ENCODE peak calls at places on chromosomes 1 and 21, in four cellular contexts. Q is germinal center, I is fibroblast of the aortic adventitia, B is heart right ventricle. E is an unnamed sample.

GRCh38 chr1:75265792-75266191 is 131.6 kb downstream of the LHX8 start:
- DNase-seq in Q (peak), I (peak), B (no peak), E (no peak)

GRCh38 chr1:223199094-223199647 is 56.1 kb upstream of the TLR5 start:
- DNase-seq in Q (no peak), I (peak), B (no peak), E (no peak)

GRCh38 chr1:20729155-20729931 is 3.2 kb downstream of the SH2D5 start:
- DNase-seq in Q (no peak), I (no peak), B (no peak), E (no peak)

GRCh38 chr1:209433649-209434031 is 149.9 kb upstream of the CAMK1G start:
- DNase-seq in Q (no peak), I (no peak), B (no peak), E (no peak)

GRCh38 chr1:113990541-113990940 is 11.3 kb downstream of the OLFML3 start:
- DNase-seq in Q (no peak), I (no peak), B (no peak), E (no peak)

GRCh38 chr1:25566186-25566729 is 22.9 kb downstream of the LDLRAP1 start:
- DNase-seq in Q (no peak), I (no peak), B (no peak), E (no peak)

GRCh38 chr1:3598051-3598471 is 13.2 kb downstream of the MEGF6 start:
- DNase-seq in Q (no peak), I (peak), B (peak), E (peak)

GRCh38 chr21:39676054-39676771 is 63.5 kb downstream of the B3GALT5 start:
- DNase-seq in Q (no peak), I (peak), B (peak), E (no peak)

GRCh38 chr1:213122514-213122929 is 71.5 kb downstream of the RPS6KC1 start:
- DNase-seq in Q (no peak), I (peak), B (no peak), E (no peak)

GRCh38 chr1:27296773-27297214 is 25.2 kb upstream of the TMEM222 start:
- DNase-seq in Q (peak), I (peak), B (peak), E (peak)

GRCh38 chr1:169487561-169487960 is 1.8 kb upstream of the SLC19A2 start:
- DNase-seq in Q (no peak), I (no peak), B (no peak), E (no peak)

GRCh38 chr1:209398330-209398991 is 185.1 kb upstream of the CAMK1G start:
- DNase-seq in Q (no peak), I (peak), B (peak), E (no peak)

GRCh38 chr1:34985063-34985770 is at the start of gene TMEM35B:
- DNase-seq in Q (peak), I (peak), B (peak), E (peak)

GRCh38 chr1:22257286-22258275 is 114.7 kb upstream of the WNT4 start:
- DNase-seq in Q (no peak), I (no peak), B (no peak), E (peak)

GRCh38 chr21:16709866-16710550 is 802.8 kb upstream of the CXADR start:
- DNase-seq in Q (no peak), I (peak), B (peak), E (no peak)

GRCh38 chr1:175824079-175824478 is 80.7 kb upstream of the TNR start:
- DNase-seq in Q (no peak), I (no peak), B (peak), E (no peak)

GRCh38 chr1:183267646-183268431 is 81.8 kb downstream of the LAMC2 start:
- DNase-seq in Q (no peak), I (peak), B (no peak), E (no peak)

GRCh38 chr1:113429461-113430153 is 39.3 kb downstream of the MAGI3 start:
- DNase-seq in Q (no peak), I (peak), B (peak), E (no peak)

GRCh38 chr21:46122241-46122671 is 24.3 kb downstream of the COL6A2 start:
- DNase-seq in Q (no peak), I (peak), B (peak), E (no peak)

GRCh38 chr1:110056776-110057175 is 13.7 kb downstream of the ALX3 start:
- DNase-seq in Q (no peak), I (peak), B (no peak), E (no peak)

GRCh38 chr1:167136191-167136614 is 42.3 kb downstream of the STYXL2 start:
- DNase-seq in Q (no peak), I (no peak), B (no peak), E (no peak)

GRCh38 chr1:182338806-182339370 is 52.7 kb downstream of the GLUL start:
- DNase-seq in Q (no peak), I (no peak), B (no peak), E (no peak)

GRCh38 chr1:156114101-156114918 is at the start of gene LMNA:
- DNase-seq in Q (no peak), I (peak), B (peak), E (peak)

GRCh38 chr1:228445524-228445866 is 28.8 kb upstream of the TRIM17 start:
- DNase-seq in Q (no peak), I (no peak), B (no peak), E (no peak)

GRCh38 chr21:38989745-38990423 is 184.2 kb downstream of the ETS2 start:
- DNase-seq in Q (no peak), I (peak), B (peak), E (no peak)

GRCh38 chr1:32489774-32490454 is 25.0 kb downstream of the ZBTB8B start:
- DNase-seq in Q (no peak), I (no peak), B (no peak), E (no peak)

GRCh38 chr21:31236528-31236927 is 107.5 kb downstream of the TIAM1 start:
- DNase-seq in Q (no peak), I (no peak), B (no peak), E (no peak)

GRCh38 chr1:214413315-214413714 is 132.4 kb downstream of the SMYD2 start:
- DNase-seq in Q (no peak), I (no peak), B (no peak), E (no peak)

GRCh38 chr1:185170291-185170848 is 13.4 kb downstream of the SWT1 start:
- DNase-seq in Q (peak), I (peak), B (peak), E (no peak)

GRCh38 chr1:174114788-174115448 is 44.4 kb upstream of the RABGAP1L start:
- DNase-seq in Q (peak), I (peak), B (no peak), E (no peak)

GRCh38 chr21:43767980-43768867 is 7.9 kb downstream of the CSTB start:
- DNase-seq in Q (no peak), I (peak), B (no peak), E (peak)

GRCh38 chr1:218479436-218480115 is 134.4 kb downstream of the TGFB2 start:
- DNase-seq in Q (no peak), I (peak), B (no peak), E (no peak)

GRCh38 chr1:19063122-19063521 is 106.6 kb upstream of the IFFO2 start:
- DNase-seq in Q (no peak), I (no peak), B (no peak), E (no peak)

GRCh38 chr1:166165661-166166399 is 971 bp downstream of the FAM78B start:
- DNase-seq in Q (peak), I (peak), B (no peak), E (no peak)

E was measured in lung.